ENCODE peak calls at places on chromosomes 13 and 19, in ten cellular contexts. R is nephron progenitor cell; K is HEK293T; V is stimulated activated CD4-positive, alpha-beta T cell treated with anti-CD3 and anti-CD28 coated beads, Interleukin-2, amount 100 ng/mL, for 48 hours; M is activated CD8-positive, alpha-beta T cell treated with anti-CD3 and anti-CD28 coated beads, Interleukin-2, amount 10 ng/mL, durations not matched to agents 7 days and 5 days; S is Daoy; H is left cardiac atrium; Q is esophagus muscularis mucosa; D is HTR-8/SVneo; O is epithelial cell of proximal tubule. U is an unnamed sample.

GRCh38 chr13:24650157-24650556 is 30.1 kb upstream of the ATP12A start:
- DNase-seq in D (no peak), S (no peak), V (no peak), R (no peak), O (no peak), H (no peak), M (no peak), Q (no peak), K (no peak), U (no peak)

GRCh38 chr13:100176781-100177389 is 88.0 kb downstream of the PCCA start:
- DNase-seq in O (peak), K (peak), R (no peak), M (no peak), S (peak), Q (no peak), D (no peak), V (no peak), H (no peak), U (no peak)

GRCh38 chr19:50896591-50897190 is 14.5 kb downstream of the KLK4 start:
- DNase-seq in H (no peak), V (no peak), Q (no peak), D (no peak), K (no peak), R (no peak), S (peak), M (peak), O (peak), U (no peak)

GRCh38 chr19:55088543-55089265 is 13.0 kb downstream of the EPS8L1 start:
- DNase-seq in O (no peak), D (peak), Q (no peak), M (peak), S (peak), K (peak), R (peak), H (peak), V (peak), U (peak)

GRCh38 chr19:46494115-46494935 is 1.3 kb downstream of the PNMA8B start:
- DNase-seq in S (no peak), O (no peak), H (no peak), V (no peak), K (no peak), M (no peak), D (no peak), Q (no peak), R (no peak), U (no peak)

GRCh38 chr19:3243851-3244700 is 19.6 kb downstream of the CELF5 start:
- DNase-seq in O (no peak), Q (no peak), H (peak), S (peak), V (peak), R (peak), K (peak), M (peak), D (no peak), U (no peak)

GRCh38 chr13:23674795-23675640 is 104.8 kb downstream of the TNFRSF19 start:
- DNase-seq in H (no peak), M (no peak), K (no peak), O (no peak), D (no peak), V (no peak), S (peak), Q (no peak), R (no peak), U (no peak)

GRCh38 chr13:34108396-34108795 is 290.4 kb downstream of the RFC3 start:
- DNase-seq in V (no peak), R (no peak), K (no peak), D (no peak), M (no peak), Q (no peak), S (no peak), H (no peak), O (no peak), U (no peak)

GRCh38 chr19:49896863-49897621 is at the start of gene IL4I1:
- DNase-seq in V (peak), H (no peak), D (no peak), S (peak), M (peak), K (no peak), R (no peak), Q (no peak), O (peak), U (no peak)

GRCh38 chr19:34128558-34129250 is 43.6 kb upstream of the LSM14A start:
- DNase-seq in M (no peak), D (no peak), K (no peak), S (peak), O (no peak), R (no peak), Q (no peak), V (no peak), H (no peak), U (no peak)

GRCh38 chr19:35641515-35642151 is at the start of gene ETV2:
- DNase-seq in Q (no peak), H (peak), K (no peak), D (no peak), O (no peak), M (peak), S (peak), V (peak), R (peak), U (no peak)

GRCh38 chr19:750640-751423 is at the start of gene MISP:
- DNase-seq in S (no peak), O (no peak), R (no peak), M (no peak), D (no peak), Q (no peak), K (no peak), H (no peak), V (no peak), U (no peak)

GRCh38 chr19:3017923-3018322 is 11.2 kb downstream of the TLE2 start:
- DNase-seq in R (no peak), O (no peak), Q (no peak), M (no peak), D (no peak), H (no peak), K (no peak), V (no peak), S (no peak), U (no peak)

GRCh38 chr13:34462843-34463242 is 479.2 kb upstream of the NBEA start:
- DNase-seq in S (peak), M (no peak), D (peak), K (no peak), V (no peak), H (peak), O (peak), Q (no peak), R (no peak), U (no peak)

GRCh38 chr13:19845758-19846157 is 17.7 kb downstream of the ZMYM5 start:
- DNase-seq in O (no peak), V (no peak), K (peak), Q (no peak), H (no peak), D (peak), R (no peak), S (peak), M (no peak), U (no peak)

GRCh38 chr19:16327911-16328823 is 3.5 kb downstream of the KLF2 start:
- DNase-seq in M (peak), Q (peak), K (no peak), H (peak), D (no peak), S (no peak), O (no peak), V (peak), R (no peak), U (peak)